ENCODE peak calls at places on chromosomes 6 and 20, in nine cellular contexts. C is IMR-90, Y is lung, O is coronary artery, D is tibial nerve, A is WERI-Rb-1, E is transverse colon, K is psoas muscle, Q is breast epithelium. R is an unnamed sample.

GRCh38 chr20:51769941-51770615 is 1.9 kb upstream of the ATP9A start:
- DNase-seq in C (no peak), Y (no peak), O (no peak), D (no peak), A (no peak), E (no peak), K (no peak), Q (no peak), R (no peak)

GRCh38 chr20:6868864-6869263 is 101.4 kb downstream of the BMP2 start:
- DNase-seq in C (no peak), Y (no peak), O (no peak), D (no peak), A (no peak), E (no peak), K (no peak), Q (no peak), R (no peak)

GRCh38 chr20:12984863-12985262 is 23.9 kb upstream of the SPTLC3 start:
- DNase-seq in C (no peak), Y (no peak), O (no peak), D (no peak), A (no peak), E (no peak), K (no peak), Q (no peak), R (no peak)

GRCh38 chr6:90885611-90886056 is 298.8 kb upstream of the MAP3K7 start:
- DNase-seq in C (no peak), Y (no peak), O (no peak), D (no peak), A (no peak), E (no peak), K (no peak), Q (no peak), R (no peak)

GRCh38 chr20:62580052-62580451 is 62.3 kb upstream of the SLCO4A1 start:
- DNase-seq in C (no peak), Y (no peak), O (no peak), D (no peak), A (no peak), E (no peak), K (no peak), Q (no peak), R (no peak)

GRCh38 chr6:30759575-30760239 is 15.4 kb upstream of the IER3 start:
- DNase-seq in C (peak; percentile 98), Y (no peak), O (no peak), D (no peak), A (no peak), E (no peak), K (no peak), Q (no peak), R (no peak)

GRCh38 chr6:150549007-150549406 is 50.7 kb upstream of the PLEKHG1 start:
- DNase-seq in C (no peak), Y (no peak), O (no peak), D (no peak), A (peak; percentile 24), E (no peak), K (no peak), Q (no peak), R (no peak)

GRCh38 chr20:44231713-44232468 is 15.2 kb upstream of the GDAP1L1 start:
- DNase-seq in C (no peak), Y (no peak), O (no peak), D (no peak), A (peak; percentile 83), E (no peak), K (no peak), Q (no peak), R (no peak)

GRCh38 chr20:18048191-18048590 is 9.5 kb downstream of the OVOL2 start:
- DNase-seq in C (no peak), Y (no peak), O (no peak), D (no peak), A (no peak), E (no peak), K (no peak), Q (no peak), R (no peak)

GRCh38 chr20:14481863-14482262 is 144.5 kb upstream of the FLRT3 start:
- DNase-seq in C (peak; percentile 92), Y (no peak), O (no peak), D (no peak), A (no peak), E (no peak), K (no peak), Q (no peak), R (no peak)

GRCh38 chr6:153096792-153097191 is 34.3 kb downstream of the RGS17 start:
- DNase-seq in C (no peak), Y (no peak), O (no peak), D (no peak), A (no peak), E (no peak), K (no peak), Q (no peak), R (no peak)

GRCh38 chr20:45695496-45695895 is 6.3 kb upstream of the WFDC13 start:
- DNase-seq in C (no peak), Y (no peak), O (no peak), D (no peak), A (no peak), E (no peak), K (no peak), Q (no peak), R (no peak)

GRCh38 chr20:23520185-23520584 is 29.3 kb downstream of the CST8 start:
- DNase-seq in C (no peak), Y (no peak), O (no peak), D (no peak), A (no peak), E (no peak), K (no peak), Q (no peak), R (no peak)

GRCh38 chr6:140001851-140002301 is 627.4 kb upstream of the CITED2 start:
- DNase-seq in C (peak; percentile 67), Y (no peak), O (no peak), D (no peak), A (no peak), E (no peak), K (no peak), Q (no peak), R (no peak)

GRCh38 chr6:169045486-169045885 is 208.2 kb downstream of the THBS2 start:
- DNase-seq in C (no peak), Y (no peak), O (peak; percentile 72), D (no peak), A (no peak), E (no peak), K (peak; percentile 78), Q (no peak), R (peak; percentile 89)

GRCh38 chr6:66496659-66497058 is 789.6 kb upstream of the EYS start:
- DNase-seq in C (no peak), Y (no peak), O (no peak), D (no peak), A (peak; percentile 28), E (no peak), K (no peak), Q (no peak), R (no peak)
- TF ChIP-seq CTCF in C (no peak), Y (no peak), O (no peak), D (no peak), A (peak; percentile 56), E (no peak), K (no peak), Q (no peak), R (peak; percentile 18)

GRCh38 chr20:57401565-57401918 is 10.3 kb downstream of the RBM38 start:
- DNase-seq in C (no peak), Y (no peak), O (no peak), D (no peak), A (no peak), E (no peak), K (no peak), Q (no peak), R (no peak)

GRCh38 chr20:57399587-57400261 is 8.5 kb downstream of the RBM38 start:
- DNase-seq in C (peak; percentile 16), Y (no peak), O (no peak), D (no peak), A (no peak), E (peak; percentile 55), K (peak; percentile 76), Q (no peak), R (no peak)

GRCh38 chr20:57402206-57403125 is 11.3 kb downstream of the RBM38 start:
- DNase-seq in C (no peak), Y (no peak), O (no peak), D (no peak), A (no peak), E (no peak), K (peak; percentile 39), Q (no peak), R (no peak)

GRCh38 chr20:57400262-57400701 is 9.1 kb downstream of the RBM38 start:
- DNase-seq in C (no peak), Y (no peak), O (no peak), D (no peak), A (no peak), E (no peak), K (peak; percentile 58), Q (no peak), R (no peak)

DNA sequence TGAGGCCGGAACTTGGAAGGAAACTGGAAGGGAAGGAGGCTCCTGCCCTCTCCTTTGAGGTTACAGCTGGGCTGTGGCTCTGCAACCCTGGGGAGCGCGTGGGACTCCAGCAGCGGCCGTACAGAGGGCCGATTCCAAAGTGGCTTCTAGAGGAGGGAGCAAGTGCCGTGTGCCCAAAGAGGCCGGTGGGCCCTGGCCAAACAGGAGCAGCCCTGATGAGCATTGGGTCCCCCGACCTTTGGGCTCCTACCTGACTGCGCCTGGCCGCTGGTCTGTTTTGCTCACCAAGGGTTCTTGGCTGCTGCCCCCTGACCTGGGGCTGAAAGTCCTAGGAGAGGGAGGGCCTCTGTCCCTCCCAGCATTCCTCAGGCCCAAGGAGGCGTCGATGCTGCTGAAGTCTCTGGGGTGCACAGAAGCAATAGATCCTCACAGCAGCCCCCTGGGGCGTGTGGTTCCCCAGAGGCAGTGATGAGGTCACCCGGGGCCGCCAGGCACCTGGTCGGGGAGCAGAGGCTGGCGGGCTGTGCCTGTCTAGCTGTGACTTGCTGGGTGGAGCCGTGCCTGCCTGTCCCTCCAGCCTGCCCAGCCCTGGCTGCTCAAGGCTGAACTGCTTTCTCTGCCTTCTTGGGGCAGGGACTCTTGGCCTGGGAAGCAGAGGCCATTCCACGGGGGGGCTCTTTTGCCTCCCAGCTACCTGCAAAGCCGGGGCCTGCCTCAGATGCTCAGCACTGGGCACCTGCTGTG is 9.8 kb downstream of the RBM38 start:
- DNase-seq in C (no peak), Y (no peak), O (no peak), D (no peak), A (no peak), E (no peak), K (peak; percentile 69), Q (no peak), R (no peak)
- H3K4me3 ChIP-seq in C (no peak overlapping the region), Y (no peak overlapping the region), O (no peak overlapping the region), D (no peak overlapping the region), A (no peak overlapping the region), E (no peak overlapping the region), K (peak overlapping the region; percentile 77), Q (no peak overlapping the region), R (no peak overlapping the region)

GRCh38 chr6:7825986-7826385 is 84.6 kb downstream of the TXNDC5 start:
- DNase-seq in C (no peak), Y (no peak), O (no peak), D (no peak), A (no peak), E (no peak), K (no peak), Q (no peak), R (no peak)
- H3K27ac ChIP-seq in C (no peak overlapping the region), Y (no peak overlapping the region), O (no peak overlapping the region), D (no peak overlapping the region), A (no peak overlapping the region), E (no peak overlapping the region), K (no peak overlapping the region), Q (no peak overlapping the region), R (no peak overlapping the region)

DNA sequence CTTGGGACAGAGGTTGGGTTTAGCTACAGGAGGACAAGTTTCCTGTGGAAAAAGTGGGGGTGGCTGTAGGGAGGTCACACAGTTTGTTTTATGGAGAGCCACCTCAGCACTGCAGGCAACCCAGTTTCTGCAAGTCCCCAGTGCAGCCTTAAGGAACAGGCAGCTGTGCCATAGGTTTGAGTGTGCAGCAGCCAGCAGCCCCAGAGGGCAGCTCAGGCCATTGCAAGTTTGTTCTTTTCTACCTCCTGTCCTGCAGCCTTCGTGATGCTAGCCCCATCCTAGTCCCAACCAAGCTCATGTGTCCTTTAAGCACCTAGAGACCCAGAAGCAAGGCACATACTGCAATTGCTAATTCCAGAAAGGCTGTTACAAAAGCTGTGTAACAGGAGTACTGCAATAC is 58.8 kb downstream of the ZBTB9 start:
- DNase-seq in C (no peak), Y (no peak), O (no peak), D (no peak), A (no peak), E (no peak), K (no peak), Q (no peak), R (no peak)
- TF ChIP-seq CTCF in C (no peak), Y (no peak), O (no peak), D (no peak), A (peak; percentile 28), E (no peak), K (no peak), Q (no peak), R (no peak)